ENCODE peak calls at places on chromosomes 5 and 9, in nine cellular contexts. W is NCI-H345; G is head of caudate nucleus; U is NCI-H187 treated with DMSO at 0.1 percent for 48 hours; Q is left ventricle myocardium inferior; H is CD4-positive, alpha-beta memory T cell; F is T-cell; C is A673; J is foreskin fibroblast. T is an unnamed sample.

GRCh38 chr9:93126825-93127368 is 7.2 kb downstream of the NINJ1 start:
- DNase-seq in W (no peak), Q (peak; percentile 16), C (no peak), F (no peak), J (no peak), H (no peak), U (no peak), G (peak; percentile 34), T (no peak)

GRCh38 chr5:158236511-158237335 is 377.8 kb upstream of the CLINT1 start:
- DNase-seq in C (no peak), H (no peak), G (no peak), F (no peak), Q (no peak), W (no peak), U (no peak), J (no peak), T (no peak)

GRCh38 chr9:136228107-136228875 is 17.3 kb downstream of the QSOX2 start:
- DNase-seq in J (peak; percentile 43), C (no peak), F (no peak), W (no peak), H (no peak), G (peak; percentile 64), Q (no peak), U (no peak), T (no peak)

GRCh38 chr9:15824310-15824709 is 271.5 kb downstream of the CCDC171 start:
- DNase-seq in J (no peak), F (no peak), U (no peak), C (peak; percentile 19), Q (no peak), H (no peak), W (no peak), G (no peak), T (no peak)

GRCh38 chr5:88883566-88884434 is 816 bp upstream of the MEF2C start:
- DNase-seq in G (peak; percentile 49), U (no peak), J (peak; percentile 80), W (peak; percentile 65), F (no peak), Q (peak; percentile 73), C (peak; percentile 83), H (no peak), T (no peak)

GRCh38 chr9:126108240-126108639 is 218.4 kb upstream of the MVB12B start:
- DNase-seq in Q (no peak), H (no peak), F (no peak), C (no peak), J (peak; percentile 6), W (no peak), G (no peak), U (no peak), T (no peak)

GRCh38 chr9:136690104-136690840 is 3.0 kb upstream of the AGPAT2 start:
- DNase-seq in W (no peak), C (no peak), F (no peak), G (no peak), J (no peak), Q (peak; percentile 86), H (no peak), U (no peak), T (no peak)

GRCh38 chr9:87305123-87305522 is 192.5 kb upstream of the DAPK1 start:
- DNase-seq in J (no peak), U (no peak), C (no peak), G (no peak), H (no peak), F (no peak), W (no peak), Q (no peak), T (no peak)

GRCh38 chr9:95181226-95181818 is 136.2 kb downstream of the FANCC start:
- DNase-seq in U (no peak), C (peak; percentile 49), F (no peak), Q (no peak), G (no peak), H (peak; percentile 8), W (no peak), J (no peak), T (no peak)

GRCh38 chr5:164341056-164341619 is 835.7 kb downstream of the MAT2B start:
- DNase-seq in U (no peak), C (no peak), F (no peak), W (no peak), Q (no peak), J (no peak), G (no peak), H (no peak), T (no peak)

GRCh38 chr9:129873563-129873962 is 38.3 kb downstream of the USP20 start:
- DNase-seq in F (no peak), C (no peak), U (no peak), W (no peak), H (no peak), G (no peak), Q (no peak), J (no peak), T (no peak)

GRCh38 chr5:8413975-8414374 is 545.0 kb downstream of the MTRR start:
- DNase-seq in W (no peak), U (no peak), Q (no peak), J (no peak), H (no peak), C (no peak), G (no peak), F (no peak), T (no peak)